ENCODE peak calls at places on chromosomes 2 and 18, in seven cellular contexts. H is heart right ventricle, Y is adrenal gland, U is MM.1S, Q is heart left ventricle, C is prostate gland, W is cardiac muscle cell. I is an unnamed sample. For H3K36me3, the result is how much of the 10 kb centered on the place peaks cover.

GRCh38 chr2:236691799-236692167 is 122.2 kb downstream of the ACKR3 start:
- DNase-seq in H (no peak), Y (no peak), U (no peak), Q (no peak), C (no peak), W (no peak), I (no peak)

GRCh38 chr18:7950380-7951143 is 383.4 kb downstream of the PTPRM start:
- DNase-seq in H (no peak), Y (no peak), U (no peak), Q (no peak), C (no peak), W (no peak), I (no peak)

GRCh38 chr2:27281442-27281841 is 787 bp upstream of the TRIM54 start:
- DNase-seq in H (no peak), Y (no peak), U (no peak), Q (no peak), C (no peak), W (no peak), I (no peak)

GRCh38 chr2:237297421-237298155 is 116.4 kb downstream of the COL6A3 start:
- DNase-seq in H (no peak), Y (no peak), U (no peak), Q (no peak), C (no peak), W (no peak), I (no peak)

GRCh38 chr2:144596074-144596871 is 76.4 kb upstream of the ZEB2 start:
- DNase-seq in H (no peak), Y (peak), U (no peak), Q (no peak), C (peak), W (peak), I (no peak)

GRCh38 chr2:43855292-43855691 is 16.5 kb downstream of the ABCG8 start:
- DNase-seq in H (no peak), Y (no peak), U (no peak), Q (no peak), C (no peak), W (no peak), I (no peak)

GRCh38 chr2:30915485-30915884 is 108.2 kb upstream of the CAPN13 start:
- DNase-seq in H (peak), Y (no peak), U (no peak), Q (no peak), C (peak), W (peak), I (peak)

GRCh38 chr2:136051001-136051724 is 65.7 kb upstream of the DARS1 start:
- DNase-seq in H (no peak), Y (no peak), U (no peak), Q (no peak), C (no peak), W (no peak), I (no peak)

GRCh38 chr2:230614913-230615332 is 97.7 kb upstream of the CAB39 start:
- DNase-seq in H (no peak), Y (no peak), U (peak), Q (no peak), C (no peak), W (no peak), I (no peak)

GRCh38 chr18:69491576-69491975 is 90.9 kb downstream of the DOK6 start:
- DNase-seq in H (no peak), Y (no peak), U (no peak), Q (no peak), C (no peak), W (no peak), I (no peak)

GRCh38 chr2:171729952-171730317 is 42.7 kb downstream of the DYNC1I2 start:
- DNase-seq in H (no peak), Y (no peak), U (no peak), Q (no peak), C (no peak), W (no peak), I (no peak)
- H3K36me3 ChIP-seq in H (half or more), Y (under half), U (under half), Q (half or more), C (under half), W (under half), I (half or more)

GRCh38 chr2:234564719-234565118 is 67.8 kb upstream of the ARL4C start:
- DNase-seq in H (no peak), Y (no peak), U (no peak), Q (no peak), C (no peak), W (no peak), I (no peak)
- TF ChIP-seq CTCF in H (no peak), Y (no peak), U (no peak), Q (no peak), C (no peak), W (peak), I (no peak)

GRCh38 chr18:11889284-11889683 is 18.8 kb downstream of the MPPE1 start:
- DNase-seq in H (no peak), Y (no peak), U (no peak), Q (no peak), C (no peak), W (no peak), I (no peak)
- H3K36me3 ChIP-seq in H (half or more), Y (under half), U (under half), Q (half or more), C (under half), W (under half), I (half or more)

DNA sequence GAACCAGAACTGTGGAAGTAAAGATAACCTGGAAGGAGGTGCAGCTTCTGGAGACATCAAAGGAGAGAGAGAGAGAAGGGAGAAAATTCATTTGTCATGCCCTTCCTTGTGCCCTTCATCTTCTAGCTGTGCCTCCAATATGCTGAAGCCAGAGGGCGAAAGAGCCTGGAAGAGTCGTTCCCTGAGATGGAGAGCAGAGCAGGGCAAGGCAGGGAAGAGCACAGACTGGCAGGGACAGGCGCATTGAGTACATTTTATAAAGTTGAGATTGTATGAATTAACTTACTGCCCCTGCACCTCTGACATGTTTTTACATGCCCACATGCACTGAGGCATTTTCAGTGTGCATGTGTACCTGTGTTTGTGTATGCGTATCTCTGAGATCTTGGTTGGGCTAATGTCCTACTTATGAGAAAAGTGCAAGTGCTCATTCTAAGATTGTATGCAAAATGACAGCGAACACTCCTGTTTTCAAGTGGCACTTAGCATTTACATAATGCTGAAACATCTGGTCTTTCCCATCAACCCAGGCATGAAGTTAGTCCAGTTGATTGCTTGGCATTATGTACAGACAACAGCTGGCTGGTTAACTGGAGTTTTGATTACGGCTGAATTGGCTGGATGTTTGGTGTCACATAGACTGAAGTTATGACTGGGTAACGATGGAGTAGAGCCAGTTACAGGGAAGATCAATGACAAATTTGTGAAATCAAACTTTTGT is 23.7 kb upstream of the MMADHC start:
- DNase-seq in H (no peak), Y (no peak), U (no peak), Q (no peak), C (no peak), W (peak), I (no peak)
- TF ChIP-seq CTCF in H (no peak), Y (no peak), U (no peak), Q (no peak), C (no peak), W (peak), I (peak)

GRCh38 chr2:120611961-120612360 is 123.7 kb upstream of the GLI2 start:
- DNase-seq in H (no peak), Y (no peak), U (no peak), Q (no peak), C (no peak), W (no peak), I (no peak)
- H3K36me3 ChIP-seq in H (under half), Y (under half), U (under half), Q (under half), C (under half), W (under half), I (under half)

GRCh38 chr2:109222825-109223471 is 93.9 kb downstream of the SH3RF3 start:
- DNase-seq in H (no peak), Y (no peak), U (no peak), Q (no peak), C (no peak), W (no peak), I (no peak)
- TF ChIP-seq CTCF in H (no peak), Y (no peak), U (no peak), Q (no peak), C (no peak), W (peak), I (no peak)

GRCh38 chr2:150468350-150468960 is 19.0 kb downstream of the RND3 start:
- DNase-seq in H (no peak), Y (no peak), U (no peak), Q (no peak), C (no peak), W (no peak), I (no peak)
- H3K36me3 ChIP-seq in H (half or more), Y (under half), U (under half), Q (half or more), C (under half), W (under half), I (under half)

DNA sequence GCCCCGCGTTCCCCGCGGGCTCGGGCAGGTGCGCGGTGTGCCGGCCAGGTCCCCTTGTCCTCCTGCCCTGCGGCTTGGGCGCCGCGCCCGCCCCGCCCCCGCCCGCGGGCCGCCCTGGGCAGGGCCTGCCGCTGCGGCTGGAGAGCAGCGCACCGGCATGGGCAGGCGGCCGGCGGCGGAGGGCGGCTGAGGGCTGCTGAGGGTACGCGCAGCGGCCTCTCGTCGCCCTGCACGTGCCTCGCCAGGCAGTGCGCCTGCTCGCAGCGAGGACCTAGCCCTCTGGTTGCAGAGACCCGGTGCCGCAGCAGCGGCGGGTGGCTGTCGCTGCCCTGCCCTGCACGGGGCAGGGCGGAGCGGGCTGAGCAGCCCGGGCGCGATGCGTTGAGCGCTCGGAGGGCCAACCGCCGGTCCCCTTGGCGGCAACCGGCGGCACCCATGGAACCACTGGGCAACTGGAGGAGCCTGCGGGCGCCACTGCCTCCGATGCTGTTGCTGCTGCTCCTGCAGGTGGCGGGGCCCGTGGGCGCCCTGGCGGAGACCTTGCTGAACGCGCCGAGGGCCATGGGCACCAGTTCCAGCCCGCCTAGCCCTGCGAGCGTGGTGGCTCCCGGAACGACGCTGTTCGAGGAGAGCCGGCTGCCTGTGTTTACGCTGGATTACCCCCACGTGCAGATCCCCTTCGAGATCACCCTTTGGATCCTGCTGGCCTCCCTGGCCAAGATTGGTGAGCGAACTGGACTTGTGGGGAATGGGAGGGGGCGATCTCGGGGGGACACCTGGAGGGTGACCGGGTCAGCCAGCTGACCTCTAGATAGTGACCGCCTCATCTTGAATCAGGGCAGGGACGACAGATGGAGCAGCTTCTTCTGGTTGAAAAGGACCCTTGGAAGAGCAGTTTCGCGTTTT is at the start of gene SLC9A2:
- DNase-seq in H (peak), Y (peak), U (peak), Q (no peak), C (peak), W (peak), I (peak)
- TF ChIP-seq CTCF in H (no peak), Y (no peak), U (no peak), Q (no peak), C (no peak), W (no peak), I (no peak)

DNA sequence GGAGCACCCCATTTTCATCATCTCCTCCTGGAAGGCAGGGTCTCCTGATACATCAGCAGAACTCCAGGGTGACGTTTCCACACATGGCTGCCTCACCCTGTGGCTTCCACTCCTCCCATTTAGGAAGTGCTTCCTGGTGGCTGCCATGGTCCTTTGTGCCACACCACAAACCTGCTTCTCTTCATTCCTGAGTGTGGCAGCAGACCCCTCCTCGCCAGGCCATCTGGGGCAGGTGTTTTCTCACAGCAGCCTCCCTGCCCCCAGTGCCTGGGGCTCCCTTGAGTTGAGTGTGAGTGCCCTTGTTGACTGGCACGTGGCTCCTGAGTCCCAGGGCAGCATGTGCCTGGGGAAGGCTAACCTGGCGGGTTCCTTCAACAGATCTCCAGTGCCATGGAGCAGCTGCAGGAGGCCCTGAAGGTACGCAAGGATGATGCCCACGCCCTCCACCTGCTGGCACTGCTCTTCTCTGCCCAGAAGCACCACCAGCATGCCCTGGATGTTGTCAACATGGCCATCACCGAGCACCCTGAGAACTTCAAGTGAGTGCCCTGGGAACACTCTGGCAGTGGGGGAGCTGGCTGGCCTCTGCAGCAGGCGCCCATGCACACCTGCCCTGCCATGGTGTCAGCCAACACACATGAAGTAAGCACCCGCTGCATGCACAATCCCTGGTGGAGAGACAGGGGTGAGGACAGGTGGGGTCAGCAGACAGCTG is 113.4 kb upstream of the MCFD2 start:
- DNase-seq in H (no peak), Y (no peak), U (no peak), Q (no peak), C (no peak), W (no peak), I (no peak)
- H3K36me3 ChIP-seq in H (half or more), Y (under half), U (under half), Q (under half), C (under half), W (under half), I (half or more)